ENCODE peak calls at places on chromosomes 4 and X, in five cellular contexts. G, D, F, I and V are unnamed samples.

GRCh38 chr4:144712775-144713174 is 66.8 kb downstream of the HHIP start:
- DNase-seq in F (no peak), I (peak; percentile 56), D (no peak), G (no peak), V (no peak)

GRCh38 chr4:70613182-70613892 is 15.2 kb upstream of the ENAM start:
- DNase-seq in G (no peak), D (no peak), F (peak; percentile 32), I (peak; percentile 9), V (no peak)

GRCh38 chr4:74543247-74543670 is 98.3 kb downstream of the AREG start:
- DNase-seq in G (no peak), I (peak; percentile 13), D (peak; percentile 35), F (peak; percentile 56), V (no peak)

GRCh38 chrX:32483534-32484136 is 727.7 kb downstream of the DMD start:
- DNase-seq in I (peak; percentile 4), G (no peak), D (no peak), F (peak; percentile 25), V (no peak)

GRCh38 chr4:113169368-113169767 is 119.9 kb downstream of the ANK2 start:
- DNase-seq in G (no peak), I (no peak), D (no peak), F (no peak), V (no peak)

GRCh38 chrX:119236599-119237525 is 777 bp downstream of the PGRMC1 start:
- DNase-seq in F (peak; percentile 57), I (peak; percentile 76), G (peak; percentile 10), D (peak; percentile 58), V (no peak)

GRCh38 chrX:50700921-50701320 is 113.1 kb downstream of the SHROOM4 start:
- DNase-seq in D (no peak), F (no peak), G (no peak), I (peak; percentile 50), V (no peak)

GRCh38 chr4:38008493-38009120 is 48.4 kb downstream of the PTTG2 start:
- DNase-seq in D (no peak), G (no peak), F (no peak), I (no peak), V (no peak)

GRCh38 chr4:48297447-48297846 is 27.8 kb upstream of the TEC start:
- DNase-seq in G (no peak), F (no peak), I (no peak), D (no peak), V (no peak)

GRCh38 chr4:17511950-17512795 is at the start of gene QDPR:
- DNase-seq in D (peak; percentile 82), G (peak; percentile 57), F (peak; percentile 91), I (peak; percentile 87), V (peak; percentile 85)

GRCh38 chr4:12924728-12925320 is 559.3 kb downstream of the RAB28 start:
- DNase-seq in I (no peak), D (no peak), F (peak; percentile 33), G (no peak), V (no peak)

GRCh38 chr4:29852537-29852936 is 867.6 kb upstream of the PCDH7 start:
- DNase-seq in I (no peak), D (no peak), G (no peak), F (no peak), V (no peak)

GRCh38 chr4:153143527-153144348 is 60.5 kb upstream of the TRIM2 start:
- DNase-seq in I (peak; percentile 52), D (peak; percentile 50), F (peak; percentile 54), G (no peak), V (no peak)

GRCh38 chrX:153460826-153461225 is 9.6 kb downstream of the HAUS7 start:
- DNase-seq in G (peak; percentile 12), I (peak; percentile 56), D (peak; percentile 40), F (peak; percentile 57), V (no peak)

GRCh38 chr4:39472396-39472795 is 13.5 kb downstream of the LIAS start:
- DNase-seq in D (no peak), G (no peak), F (no peak), I (peak; percentile 48), V (no peak)

GRCh38 chrX:66163849-66164401 is at the start of gene HEPH:
- DNase-seq in F (peak; percentile 36), I (peak; percentile 63), D (peak; percentile 52), G (no peak), V (no peak)

GRCh38 chr4:97185233-97185632 is 958.0 kb downstream of the STPG2 start:
- DNase-seq in F (no peak), D (no peak), G (no peak), I (no peak), V (no peak)

GRCh38 chrX:44344194-44344593 is 722 bp upstream of the EFHC2 start:
- DNase-seq in D (no peak), G (peak; percentile 59), I (no peak), F (no peak), V (peak; percentile 35)

GRCh38 chr4:30724217-30724616 is 4.0 kb downstream of the PCDH7 start:
- DNase-seq in D (no peak), G (no peak), I (no peak), F (no peak), V (no peak)

GRCh38 chrX:14819766-14820165 is 53.1 kb downstream of the FANCB start:
- DNase-seq in F (no peak), I (no peak), D (no peak), G (no peak), V (no peak)

GRCh38 chr4:69984030-69984443 is 11.7 kb upstream of the STATH start:
- DNase-seq in G (no peak), F (peak; percentile 64), I (no peak), D (no peak), V (no peak)

GRCh38 chrX:49308604-49309269 is 5.3 kb downstream of the GAGE10 start:
- DNase-seq in G (peak; percentile 1), F (no peak), I (peak; percentile 36), D (no peak), V (no peak)

GRCh38 chr4:169621754-169622481 is 1.5 kb downstream of the CLCN3 start:
- DNase-seq in I (peak; percentile 59), F (peak; percentile 29), D (no peak), G (peak; percentile 33), V (no peak)

GRCh38 chr4:101187837-101188236 is 159.5 kb downstream of the PPP3CA start:
- DNase-seq in G (no peak), D (no peak), I (peak; percentile 39), F (no peak), V (no peak)

GRCh38 chrX:115563633-115564182 is 2.7 kb downstream of the PLS3 start:
- DNase-seq in D (no peak), G (no peak), F (no peak), I (peak; percentile 24), V (no peak)

DNA sequence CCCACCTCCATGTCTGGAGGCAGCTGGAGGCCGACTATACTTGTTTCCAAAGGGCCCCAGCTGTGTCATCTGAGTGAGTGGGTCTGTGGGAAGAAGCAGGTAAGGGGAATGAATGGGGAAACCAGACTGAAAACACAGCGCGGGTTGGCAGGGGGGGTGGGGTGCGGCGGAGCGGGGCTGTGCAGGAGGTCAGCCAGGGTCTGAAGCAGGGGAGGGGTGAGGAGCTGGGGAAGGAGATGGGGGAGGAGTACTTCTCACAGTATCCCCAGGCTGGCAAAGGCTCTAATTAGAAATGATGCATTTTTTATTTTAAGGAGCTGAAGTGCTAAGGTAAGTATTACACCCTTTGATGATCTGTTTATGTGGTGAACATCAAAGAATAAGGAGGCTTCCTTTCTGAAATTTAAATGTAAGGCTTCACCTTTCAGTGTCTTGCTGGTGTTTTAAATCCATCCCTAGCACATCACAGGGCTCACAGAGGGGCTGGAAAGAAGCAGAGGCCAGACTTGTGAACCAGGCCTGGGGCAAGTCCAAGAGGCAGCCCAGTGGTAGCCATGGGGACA is 37.5 kb downstream of the SMIM20 start:
- DNase-seq in G (no peak), D (no peak), F (no peak), I (no peak), V (no peak)
- H3K4me1 ChIP-seq in G (no peaks in the 10 kb centered on the region), D (no peaks in the 10 kb centered on the region), F (peaks cover 12% of the 10 kb centered on the region), I (no peaks in the 10 kb centered on the region), V (no peaks in the 10 kb centered on the region)

GRCh38 chr4:78659264-78659663 is 107.7 kb downstream of the ANXA3 start:
- DNase-seq in I (no peak), D (no peak), F (no peak), G (no peak), V (no peak)

GRCh38 chr4:78661923-78662521 is 110.5 kb downstream of the ANXA3 start:
- DNase-seq in D (peak; percentile 49), F (peak; percentile 45), I (peak; percentile 69), G (no peak), V (no peak)

GRCh38 chr4:78661086-78661690 is 109.6 kb downstream of the ANXA3 start:
- DNase-seq in D (no peak), F (no peak), I (no peak), G (no peak), V (no peak)

GRCh38 chr4:78660559-78660958 is 109.0 kb downstream of the ANXA3 start:
- DNase-seq in F (no peak), G (no peak), D (no peak), I (peak; percentile 54), V (no peak)

DNA sequence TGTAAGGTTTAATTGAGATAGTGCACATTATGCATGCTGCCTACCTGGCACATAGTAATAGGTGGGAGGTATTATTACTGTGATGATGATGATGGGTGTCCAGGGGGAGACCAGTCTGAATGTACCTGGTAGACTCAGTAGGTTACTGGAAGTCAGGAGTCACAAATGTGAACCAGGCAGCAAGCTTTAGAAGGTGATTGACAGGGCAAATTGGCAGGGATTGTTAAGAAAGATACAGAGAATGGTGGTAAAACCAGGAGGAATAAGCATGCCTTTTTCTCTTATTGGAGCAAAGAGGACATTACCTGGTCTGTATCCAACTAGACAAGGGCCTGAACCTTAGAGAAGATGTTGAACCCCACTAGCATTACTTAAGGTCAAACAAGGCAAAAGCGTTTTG is 108.1 kb downstream of the ANXA3 start:
- DNase-seq in D (no peak), G (no peak), F (no peak), I (no peak), V (no peak)
- H3K4me1 ChIP-seq in D (no peaks in the 10 kb centered on the region), G (peaks cover 17% of the 10 kb centered on the region), F (peaks cover 17% of the 10 kb centered on the region), I (peaks cover 60% of the 10 kb centered on the region), V (peaks cover 2% of the 10 kb centered on the region)

DNA sequence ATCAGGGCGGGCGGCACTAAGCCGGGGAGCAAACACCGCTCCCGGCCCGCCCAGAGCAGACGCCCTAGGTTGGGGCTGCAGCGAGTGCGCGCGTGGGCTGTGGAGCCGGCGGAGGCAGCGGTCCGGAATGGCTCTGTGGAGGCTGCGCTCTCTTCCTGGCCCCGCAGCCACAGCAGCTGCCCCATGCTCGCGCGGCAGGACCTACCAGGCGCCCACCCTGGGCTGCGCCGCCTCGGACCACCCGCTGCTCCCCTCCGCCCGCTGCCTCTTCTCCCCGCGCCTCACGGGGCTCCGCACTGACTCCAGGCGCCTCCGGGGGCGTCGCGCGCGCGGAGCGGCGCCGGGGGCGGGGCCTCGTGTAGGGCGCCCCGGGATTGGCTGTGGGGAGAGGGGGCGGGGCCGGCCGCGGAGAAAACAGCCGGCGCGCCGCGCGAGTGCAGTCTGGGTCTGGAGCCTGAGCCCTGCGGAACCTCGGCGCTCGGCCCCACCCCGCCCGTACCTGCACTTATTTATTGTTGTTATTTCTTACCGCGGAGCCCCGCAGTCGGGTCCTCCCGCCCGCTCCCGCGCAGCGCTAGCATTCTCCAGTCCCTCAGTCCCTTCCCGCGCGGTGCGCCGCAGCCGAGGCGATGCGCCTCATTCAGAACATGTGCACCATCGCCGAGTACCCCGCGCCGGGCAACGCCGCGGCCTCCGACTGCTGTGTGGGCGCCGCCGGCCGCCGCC is at the start of gene RASL11B:
- DNase-seq in G (peak; percentile 73), I (peak; percentile 95), D (peak; percentile 84), F (peak; percentile 93), V (peak; percentile 75)
- H3K4me1 ChIP-seq in G (peaks cover 6% of the 10 kb centered on the region), I (no peaks in the 10 kb centered on the region), D (no peaks in the 10 kb centered on the region), F (peaks cover 6% of the 10 kb centered on the region), V (peaks cover 6% of the 10 kb centered on the region)

DNA sequence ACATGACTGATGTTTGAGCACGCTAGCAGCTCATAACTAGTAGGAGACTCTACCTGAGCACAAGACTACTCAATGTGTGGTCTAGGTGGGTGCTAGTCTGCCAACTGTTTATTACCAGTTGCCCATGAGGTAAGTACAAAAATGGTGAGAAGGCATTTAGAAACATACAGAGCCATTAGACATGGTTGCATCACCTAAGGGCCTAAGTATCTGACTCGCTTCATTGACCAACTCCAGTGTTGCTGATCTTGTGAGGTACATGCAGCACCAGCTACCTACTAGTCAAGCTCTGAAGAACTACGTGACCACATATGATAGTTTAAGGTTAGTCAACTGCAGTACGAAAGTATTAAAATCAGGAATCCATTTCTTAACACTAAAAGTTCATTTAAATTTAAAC is 39.9 kb downstream of the APBB2 start:
- DNase-seq in F (no peak), I (peak; percentile 48), G (no peak), D (no peak), V (no peak)
- H3K4me1 ChIP-seq in F (peaks cover 59% of the 10 kb centered on the region), I (peaks cover 48% of the 10 kb centered on the region), G (no peaks in the 10 kb centered on the region), D (peaks cover 6% of the 10 kb centered on the region), V (peaks cover 2% of the 10 kb centered on the region)